ENCODE peak calls at places on chromosome 17, in ten cellular contexts. J is astrocyte of the cerebellum, E is psoas muscle, Y is tibial artery, K is HCT116, D is kidney epithelial cell, M is cardiac muscle cell, U is astrocyte of the spinal cord, A is hepatocyte, F is GM23338. T is an unnamed sample.

GRCh38 chr17:48322060-48322459 is 108.0 kb downstream of the SKAP1 start:
- DNase-seq in Y (no peak), U (peak), A (no peak), E (no peak), D (no peak), F (no peak), M (no peak), K (no peak), J (peak), T (no peak)

GRCh38 chr17:80005360-80006338 is 30.0 kb downstream of the TBC1D16 start:
- DNase-seq in A (peak), U (peak), D (no peak), E (peak), J (no peak), K (peak), F (peak), M (peak), Y (no peak), T (no peak)

GRCh38 chr17:58165981-58166380 is 801 bp upstream of the OR4D2 start:
- DNase-seq in Y (no peak), M (no peak), J (no peak), D (no peak), U (no peak), F (peak), K (no peak), E (no peak), A (no peak), T (no peak)

GRCh38 chr17:79019631-79020584 is 4.1 kb upstream of the C1QTNF1 start:
- DNase-seq in K (peak), Y (peak), A (peak), D (peak), U (peak), E (peak), J (peak), M (peak), F (peak), T (no peak)

GRCh38 chr17:4839221-4839620 is 6.1 kb downstream of the MINK1 start:
- DNase-seq in A (no peak), M (no peak), E (no peak), K (no peak), U (no peak), J (no peak), D (no peak), F (no peak), Y (no peak), T (no peak)

GRCh38 chr17:77317091-77317519 is 176.3 kb downstream of the SEC14L1 start:
- DNase-seq in A (no peak), J (no peak), E (no peak), M (no peak), D (no peak), F (no peak), U (peak), K (no peak), Y (peak), T (no peak)

GRCh38 chr17:54891176-54891821 is 9.4 kb upstream of the TOM1L1 start:
- DNase-seq in K (peak), F (peak), E (no peak), A (peak), U (peak), J (peak), D (no peak), M (peak), Y (no peak), T (no peak)

GRCh38 chr17:323181-323580 is 29.4 kb downstream of the RPH3AL start:
- DNase-seq in J (no peak), U (no peak), D (no peak), A (no peak), K (no peak), E (no peak), F (no peak), Y (no peak), M (no peak), T (no peak)

GRCh38 chr17:50893183-50893993 is 27.2 kb upstream of the TOB1 start:
- DNase-seq in A (no peak), D (peak), U (peak), J (peak), F (no peak), Y (peak), M (no peak), K (peak), E (no peak), T (peak)

GRCh38 chr17:34474706-34475105 is 104.7 kb upstream of the TMEM132E start:
- DNase-seq in Y (no peak), F (peak), M (no peak), J (no peak), D (no peak), A (no peak), E (no peak), U (no peak), K (no peak), T (no peak)

GRCh38 chr17:30928584-30928983 is 6.8 kb downstream of the ADAP2 start:
- DNase-seq in Y (no peak), A (no peak), M (no peak), U (no peak), K (no peak), J (no peak), D (no peak), F (no peak), E (no peak), T (no peak)

GRCh38 chr17:6366144-6366755 is 68.7 kb downstream of the AIPL1 start:
- DNase-seq in E (no peak), J (peak), K (peak), U (peak), A (peak), F (no peak), M (no peak), Y (no peak), D (peak), T (no peak)

DNA sequence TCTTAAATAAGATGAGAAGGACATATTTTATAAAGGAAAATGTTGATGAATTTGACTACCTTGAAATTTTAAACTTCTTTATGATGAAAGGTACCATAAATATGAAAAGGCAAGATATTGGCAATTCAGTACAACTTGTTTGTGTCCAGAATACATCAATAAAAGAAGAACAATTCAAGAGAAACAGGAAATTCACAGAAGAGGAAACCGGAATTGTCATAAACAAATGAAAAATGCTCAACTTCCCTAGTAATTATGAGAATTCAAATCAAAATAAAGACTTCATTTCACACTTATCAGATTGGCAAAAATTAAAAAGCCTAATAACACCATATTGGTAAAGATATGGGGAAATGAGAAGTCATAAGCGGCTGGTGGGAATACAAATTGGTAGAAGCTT is 54.3 kb downstream of the WSB1 start:
- DNase-seq in K (no peak), D (no peak), U (no peak), Y (no peak), F (no peak), A (no peak), E (no peak), J (no peak), M (no peak), T (no peak)
- H3K4me3 ChIP-seq in K (peak), D (no peak), U (no peak), Y (no peak), F (peak), A (no peak), E (no peak), J (no peak), M (no peak), T (no peak)

DNA sequence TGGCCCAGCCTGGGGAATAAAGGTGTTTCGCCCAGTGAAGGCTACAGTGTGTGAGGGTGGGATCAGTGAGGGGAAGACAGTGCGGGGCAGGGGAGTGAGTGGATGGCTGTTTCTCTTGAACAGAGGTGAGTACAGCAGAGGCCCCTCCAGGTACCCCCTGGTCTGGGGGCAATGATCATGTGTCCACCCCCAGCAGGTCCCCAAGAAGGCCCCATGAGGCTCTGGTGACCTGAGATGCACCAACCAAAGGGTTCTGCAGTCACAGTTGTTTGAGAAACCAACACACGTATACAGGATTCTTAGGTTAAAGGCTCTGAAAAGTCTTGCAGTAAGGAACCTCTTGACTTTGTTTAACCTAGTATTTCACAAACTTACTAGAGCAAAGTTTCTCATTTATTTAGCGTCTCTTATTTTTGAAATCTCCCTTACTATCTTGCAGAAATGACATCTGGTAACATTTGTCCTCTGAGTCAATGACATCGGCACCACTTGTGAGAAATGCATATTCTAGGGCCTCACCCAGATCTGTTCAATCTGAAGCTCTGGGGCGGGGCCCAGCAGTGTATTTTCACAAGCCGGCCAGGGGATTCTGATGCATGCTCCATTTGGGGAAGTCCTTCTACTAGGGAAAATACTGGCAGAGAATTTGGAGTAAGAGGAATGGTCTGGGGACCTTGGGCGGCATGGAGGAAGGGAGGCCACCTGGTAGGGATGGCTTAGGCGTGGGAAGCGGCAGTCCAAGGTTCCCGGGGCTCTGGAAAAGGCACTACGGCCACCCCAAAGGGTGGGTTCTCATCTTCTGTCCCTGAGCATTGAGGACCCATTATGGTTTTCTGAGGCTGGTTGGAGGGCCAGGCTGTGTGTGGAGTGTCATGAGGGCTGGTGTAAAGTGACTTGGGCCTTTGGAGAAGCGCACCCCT is 217.3 kb downstream of the NTN1 start:
- DNase-seq in Y (no peak), M (no peak), E (no peak), A (no peak), F (no peak), D (no peak), K (no peak), U (no peak), J (no peak), T (no peak)
- H3K4me3 ChIP-seq in Y (no peak), M (no peak), E (peak), A (no peak), F (peak), D (no peak), K (no peak), U (no peak), J (no peak), T (no peak)

GRCh38 chr17:43020030-43020621 is 2.1 kb downstream of the VAT1 start:
- DNase-seq in E (no peak), K (no peak), J (no peak), Y (no peak), U (no peak), M (no peak), D (no peak), A (no peak), F (no peak), T (no peak)
- H3K4me3 ChIP-seq in E (peak), K (no peak), J (peak), Y (peak), U (no peak), M (peak), D (no peak), A (no peak), F (peak), T (peak)

GRCh38 chr17:73369126-73369525 is 57.3 kb upstream of the CDC42EP4 start:
- DNase-seq in F (no peak), D (no peak), K (no peak), J (no peak), U (no peak), A (no peak), Y (no peak), E (no peak), M (peak), T (no peak)

GRCh38 chr17:73376152-73376551 is 64.4 kb upstream of the CDC42EP4 start:
- DNase-seq in E (no peak), J (no peak), M (no peak), A (no peak), D (no peak), F (no peak), Y (no peak), U (no peak), K (no peak), T (no peak)

GRCh38 chr17:73368085-73368631 is 56.4 kb upstream of the CDC42EP4 start:
- DNase-seq in E (no peak), K (no peak), A (no peak), M (no peak), D (no peak), F (no peak), U (no peak), Y (no peak), J (no peak), T (no peak)

GRCh38 chr17:73371846-73372245 is 60.0 kb upstream of the CDC42EP4 start:
- DNase-seq in U (no peak), E (no peak), J (no peak), A (no peak), K (no peak), D (no peak), M (no peak), F (no peak), Y (no peak), T (no peak)

GRCh38 chr17:73371285-73371684 is 59.5 kb upstream of the CDC42EP4 start:
- DNase-seq in F (no peak), J (peak), D (peak), E (no peak), A (no peak), K (no peak), U (peak), M (no peak), Y (no peak), T (peak)
- H3K4me3 ChIP-seq in F (no peak), J (no peak), D (no peak), E (no peak), A (no peak), K (no peak), U (no peak), M (no peak), Y (no peak), T (no peak)

DNA sequence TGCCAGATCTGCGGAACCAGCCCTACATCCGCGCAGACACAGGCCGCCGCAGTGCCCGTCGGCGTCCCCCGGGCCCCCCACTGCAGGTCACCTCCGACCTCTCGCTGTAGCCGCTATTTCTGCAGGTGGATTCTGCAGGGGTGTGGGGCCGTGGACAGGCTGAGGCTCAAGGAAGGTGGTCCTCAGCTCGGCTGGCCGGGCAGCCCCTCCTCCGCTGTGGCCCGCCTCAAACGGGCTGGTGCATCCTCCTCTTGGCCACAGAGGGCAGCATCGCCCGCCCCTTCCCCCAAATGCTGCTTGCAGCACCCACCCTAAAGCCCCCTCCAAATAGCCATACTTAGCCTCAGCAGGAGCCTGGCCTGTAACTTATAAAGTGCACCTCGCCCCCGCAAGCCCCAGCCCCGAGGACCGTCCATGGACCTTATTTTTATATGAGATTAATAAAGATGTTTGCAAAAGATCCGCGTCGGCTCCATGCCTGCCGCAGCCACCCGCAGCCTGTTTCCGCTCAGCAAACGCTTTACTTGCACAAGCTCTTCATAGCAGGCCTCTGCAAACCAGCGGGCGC is 14.9 kb downstream of the SPATA32 start:
- DNase-seq in J (no peak), K (no peak), D (peak), M (peak), Y (no peak), F (peak), E (no peak), U (no peak), A (peak), T (no peak)
- H3K4me3 ChIP-seq in J (peak), K (peak), D (peak), M (peak), Y (peak), F (peak), E (peak), U (peak), A (peak), T (peak)

DNA sequence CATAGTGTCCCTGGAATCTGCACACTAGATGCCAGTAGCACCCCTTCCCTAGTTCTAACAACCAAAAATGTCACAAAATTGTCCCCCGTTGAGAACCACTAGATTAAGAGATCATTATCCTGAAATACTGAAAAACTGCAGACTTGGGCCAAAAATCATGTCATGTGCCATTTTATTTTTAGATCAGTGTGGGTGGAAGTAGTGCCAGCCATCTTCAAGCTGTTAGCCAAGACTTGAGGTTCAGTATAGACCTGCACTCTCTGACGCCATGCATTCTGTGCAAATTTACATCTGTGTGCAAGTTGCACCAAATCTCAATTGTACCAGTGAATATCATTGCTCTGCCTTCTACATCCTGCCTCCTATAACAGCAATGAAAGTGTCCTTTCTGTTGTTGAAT is 31.5 kb upstream of the NOL11 start:
- DNase-seq in E (no peak), U (no peak), M (no peak), F (no peak), K (no peak), J (no peak), D (no peak), A (no peak), Y (no peak), T (no peak)
- H3K4me3 ChIP-seq in E (no peak), U (no peak), M (no peak), F (no peak), K (no peak), J (no peak), D (no peak), A (no peak), Y (no peak), T (no peak)

GRCh38 chr17:39638317-39638716 is 1.4 kb downstream of the STARD3 start:
- DNase-seq in D (no peak), J (no peak), M (no peak), A (no peak), K (no peak), Y (no peak), E (no peak), F (no peak), U (no peak), T (no peak)
- H3K4me3 ChIP-seq in D (no peak), J (peak), M (no peak), A (peak), K (peak), Y (peak), E (peak), F (peak), U (no peak), T (peak)

GRCh38 chr17:69356625-69357024 is 29.7 kb upstream of the ABCA5 start:
- DNase-seq in M (no peak), E (no peak), F (no peak), J (no peak), U (no peak), A (no peak), D (no peak), K (no peak), Y (no peak), T (no peak)
- H3K4me3 ChIP-seq in M (no peak), E (no peak), F (no peak), J (no peak), U (no peak), A (no peak), D (no peak), K (no peak), Y (no peak), T (no peak)

DNA sequence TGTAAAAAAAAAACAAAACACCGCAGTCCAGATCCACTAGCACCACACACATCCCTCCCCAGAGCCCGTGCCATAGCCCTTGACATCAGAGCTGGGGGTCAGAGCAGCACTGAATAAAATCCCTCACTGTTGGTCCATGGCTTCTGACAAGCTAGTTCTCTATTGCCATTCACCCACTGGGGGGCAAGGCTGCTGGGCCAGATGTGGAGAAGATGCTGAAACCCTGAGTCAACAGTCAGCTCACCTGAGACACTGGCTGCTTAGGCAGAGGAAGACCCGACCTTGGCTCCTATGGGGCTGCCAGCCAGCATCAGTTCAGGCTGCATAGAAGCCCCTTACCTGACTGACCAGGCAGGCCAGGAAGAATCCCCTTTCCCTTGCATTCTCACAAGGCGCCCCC is 228.2 kb downstream of the SOX9 start:
- DNase-seq in M (no peak), A (no peak), E (no peak), U (no peak), J (no peak), D (no peak), Y (no peak), K (no peak), F (no peak), T (no peak)
- H3K4me3 ChIP-seq in M (no peak), A (no peak), E (no peak), U (no peak), J (no peak), D (no peak), Y (no peak), K (no peak), F (no peak), T (no peak)

T was measured in epithelial cell of proximal tubule.